ENCODE peak calls at places on chromosomes 3 and 15, in eight cellular contexts. R is A673, E is endothelial cell of umbilical vein, V is GM23248, B is PC-3, Q is GM12878, H is HCT116, O is mammary epithelial cell. U is an unnamed sample.

GRCh38 chr3:69997486-69998307 is 1.8 kb upstream of the SAMMSON start:
- DNase-seq in Q (no peak), O (no peak), V (no peak), H (no peak), R (peak), E (no peak), B (no peak), U (no peak)

GRCh38 chr3:179247289-179248020 is 3.5 kb downstream of the KCNMB3 start:
- DNase-seq in O (no peak), E (peak), H (no peak), V (no peak), R (no peak), B (no peak), Q (no peak), U (no peak)

GRCh38 chr3:69329897-69330296 is 56.0 kb downstream of the FRMD4B start:
- DNase-seq in H (no peak), E (no peak), R (no peak), Q (no peak), V (peak), O (no peak), B (no peak), U (no peak)

GRCh38 chr15:100728371-100729201 is 126.2 kb downstream of the ASB7 start:
- DNase-seq in H (no peak), B (no peak), V (no peak), O (no peak), Q (no peak), R (no peak), E (no peak), U (no peak)

GRCh38 chr3:87260270-87260669 is 16.1 kb downstream of the POU1F1 start:
- DNase-seq in H (peak), B (peak), V (peak), Q (no peak), E (peak), O (peak), R (peak), U (peak)

GRCh38 chr3:114112696-114113095 is 56.2 kb downstream of the QTRT2 start:
- DNase-seq in E (peak), H (no peak), B (peak), V (peak), O (no peak), R (peak), Q (no peak), U (no peak)

GRCh38 chr3:73707772-73708171 is 83.0 kb upstream of the PDZRN3 start:
- DNase-seq in R (no peak), E (no peak), V (peak), B (no peak), Q (no peak), H (no peak), O (no peak), U (no peak)

GRCh38 chr15:40454904-40455391 is 14.2 kb downstream of the BAHD1 start:
- DNase-seq in V (peak), H (no peak), Q (no peak), E (no peak), O (peak), B (peak), R (no peak), U (peak)

GRCh38 chr3:179430277-179430870 is 20.9 kb downstream of the GNB4 start:
- DNase-seq in H (no peak), R (no peak), V (no peak), Q (no peak), E (no peak), B (peak), O (peak), U (no peak)

GRCh38 chr3:161349529-161350278 is 21.6 kb downstream of the SPTSSB start:
- DNase-seq in H (peak), Q (no peak), E (no peak), R (peak), B (peak), V (peak), O (peak), U (peak)

GRCh38 chr3:176293277-176293676 is 904.0 kb downstream of the TBL1XR1 start:
- DNase-seq in Q (no peak), O (no peak), R (no peak), H (no peak), E (no peak), V (peak), B (no peak), U (no peak)

GRCh38 chr15:67937153-67937761 is 97.4 kb upstream of the RNU6-1 start:
- DNase-seq in Q (no peak), R (no peak), O (peak), E (no peak), V (no peak), H (no peak), B (peak), U (no peak)

GRCh38 chr15:67595572-67595971 is 53.1 kb downstream of the MAP2K5 start:
- DNase-seq in B (no peak), H (no peak), O (no peak), R (no peak), E (peak), V (no peak), Q (no peak), U (no peak)

GRCh38 chr3:9398715-9399708 is 1.6 kb downstream of the SETD5 start:
- DNase-seq in R (peak), E (peak), O (peak), Q (no peak), H (no peak), V (peak), B (peak), U (peak)

GRCh38 chr3:72237679-72238320 is 452.9 kb upstream of the PROK2 start:
- DNase-seq in E (no peak), B (no peak), H (no peak), R (no peak), Q (no peak), O (no peak), V (peak), U (no peak)

GRCh38 chr3:138418556-138419206 is 15.7 kb upstream of the ESYT3 start:
- DNase-seq in E (no peak), O (no peak), V (no peak), R (no peak), B (no peak), H (no peak), Q (no peak), U (no peak)

GRCh38 chr3:89186446-89186845 is 79.0 kb downstream of the EPHA3 start:
- DNase-seq in O (no peak), Q (no peak), H (no peak), V (no peak), R (peak), E (no peak), B (no peak), U (no peak)

GRCh38 chr15:96230557-96231181 is 99.8 kb upstream of the NR2F2 start:
- DNase-seq in R (no peak), H (no peak), V (peak), B (peak), E (peak), O (peak), Q (no peak), U (no peak)

GRCh38 chr3:107465064-107465631 is 57.6 kb upstream of the BBX start:
- DNase-seq in H (no peak), V (no peak), O (no peak), Q (no peak), E (no peak), B (no peak), R (no peak), U (no peak)

GRCh38 chr15:75647370-75648155 is at the start of gene SNX33:
- DNase-seq in O (peak), V (peak), H (no peak), B (peak), E (peak), R (peak), Q (no peak), U (peak)

GRCh38 chr3:19947549-19948071 is 713 bp downstream of the RAB5A start:
- DNase-seq in R (peak), H (peak), E (peak), V (peak), B (peak), Q (no peak), O (peak), U (peak)

GRCh38 chr15:80645494-80646065 is 49.5 kb upstream of the ABHD17C start:
- DNase-seq in R (no peak), O (no peak), Q (no peak), E (no peak), V (peak), B (no peak), H (no peak), U (no peak)

GRCh38 chr3:186757214-186757613 is 26.2 kb upstream of the EIF4A2 start:
- DNase-seq in E (no peak), Q (no peak), H (no peak), V (no peak), R (no peak), B (no peak), O (no peak), U (no peak)

GRCh38 chr3:13826672-13827071 is 53.2 kb downstream of the WNT7A start:
- DNase-seq in Q (no peak), R (no peak), V (no peak), H (no peak), E (no peak), B (peak), O (no peak), U (no peak)

GRCh38 chr3:136495213-136495612 is 245.1 kb downstream of the PCCB start:
- DNase-seq in V (peak), B (no peak), E (no peak), R (no peak), H (no peak), Q (no peak), O (no peak), U (no peak)

GRCh38 chr3:56923546-56924224 is 121.9 kb upstream of the ARHGEF3 start:
- DNase-seq in V (peak), B (peak), E (peak), H (peak), O (peak), Q (no peak), R (no peak), U (peak)

GRCh38 chr3:50204052-50204803 is 843 bp upstream of the SLC38A3 start:
- DNase-seq in E (no peak), R (no peak), Q (no peak), B (no peak), O (no peak), H (no peak), V (no peak), U (no peak)

GRCh38 chr3:50203113-50203852 is 1.8 kb upstream of the SLC38A3 start:
- DNase-seq in V (no peak), R (no peak), Q (no peak), H (no peak), B (no peak), E (no peak), O (no peak), U (no peak)

GRCh38 chr3:50204804-50205718 is at the start of gene SLC38A3:
- DNase-seq in Q (no peak), E (peak), O (no peak), R (no peak), H (no peak), B (no peak), V (peak), U (peak)

GRCh38 chr3:50207359-50208042 is 2.4 kb downstream of the SLC38A3 start:
- DNase-seq in H (no peak), R (no peak), Q (no peak), B (no peak), V (no peak), O (no peak), E (no peak), U (no peak)

GRCh38 chr3:50205719-50206276 is 727 bp downstream of the SLC38A3 start:
- DNase-seq in V (no peak), Q (no peak), O (no peak), B (no peak), H (peak), R (no peak), E (peak), U (peak)
- TF ChIP-seq EZH2 in V (no peak), Q (no peak), O (no peak), B (no peak), H (no peak), R (no peak), E (peak), U (no peak)

GRCh38 chr3:197787412-197787811 is 3.6 kb upstream of the LRCH3 start:
- DNase-seq in E (peak), Q (no peak), O (no peak), R (no peak), H (no peak), V (no peak), B (peak), U (peak)
- TF ChIP-seq EZH2 in E (no peak), Q (no peak), O (no peak), R (no peak), H (no peak), V (no peak), B (no peak), U (no peak)

GRCh38 chr15:84082739-84083138 is 152.8 kb upstream of the GOLGA6L4 start:
- DNase-seq in O (peak), H (no peak), R (peak), V (no peak), Q (no peak), E (no peak), B (peak), U (no peak)

GRCh38 chr15:84081391-84082168 is 154.0 kb upstream of the GOLGA6L4 start:
- DNase-seq in O (no peak), H (no peak), R (no peak), B (peak), E (no peak), Q (no peak), V (no peak), U (no peak)

GRCh38 chr15:84079885-84080777 is 155.4 kb upstream of the GOLGA6L4 start:
- DNase-seq in E (no peak), H (no peak), R (no peak), Q (no peak), O (no peak), V (peak), B (no peak), U (peak)
- TF ChIP-seq EZH2 in E (peak), H (no peak), R (peak), Q (no peak), O (no peak), V (no peak), B (no peak), U (peak)

GRCh38 chr3:16512435-16513140 is 911 bp downstream of the RFTN1 start:
- DNase-seq in R (no peak), E (peak), O (no peak), H (no peak), V (peak), B (no peak), Q (no peak), U (peak)
- TF ChIP-seq EZH2 in R (no peak), E (no peak), O (no peak), H (no peak), V (no peak), B (no peak), Q (no peak), U (no peak)

DNA sequence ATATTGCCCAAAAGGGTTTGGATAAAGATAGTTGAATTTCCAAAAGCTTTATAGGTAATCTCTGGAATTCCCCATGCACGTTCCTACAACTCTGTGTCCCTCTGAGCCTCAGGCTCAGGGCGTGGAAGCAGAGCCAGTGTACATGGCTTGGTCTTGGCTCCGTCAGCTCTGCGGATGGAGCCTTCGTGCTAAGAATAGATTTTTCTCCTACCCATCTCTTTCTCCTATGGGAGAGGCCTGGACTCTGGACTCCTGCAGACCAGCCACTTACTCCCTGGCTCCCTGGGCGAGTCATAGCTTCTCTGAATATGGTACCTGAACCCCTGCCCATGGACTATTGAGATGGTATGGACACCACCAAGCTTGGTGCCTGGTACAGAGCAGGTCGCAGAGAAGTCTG is 99.9 kb downstream of the EEFSEC start:
- DNase-seq in E (no peak), R (no peak), Q (no peak), H (no peak), V (no peak), B (no peak), O (no peak), U (no peak)
- TF ChIP-seq EZH2 in E (no peak), R (no peak), Q (no peak), H (no peak), V (no peak), B (no peak), O (no peak), U (no peak)

GRCh38 chr3:39383913-39384664 is 919 bp downstream of the SLC25A38 start:
- DNase-seq in O (peak), V (peak), E (peak), H (peak), Q (peak), R (peak), B (peak), U (peak)
- TF ChIP-seq EZH2 in O (no peak), V (no peak), E (no peak), H (no peak), Q (no peak), R (no peak), B (no peak), U (no peak)